ENCODE peak calls at places on chromosomes 7 and 10, in four cellular contexts. One of them, this sample, is unnamed. For H3K36me3, the result is how much of the 10 kb centered on the place peaks cover.

GRCh38 chr10:12945709-12946359 is 55.7 kb downstream of the CCDC3 start:
- DNase-seq in neuronal stem cell: no peak
- DNase-seq in astrocyte: no peak
- DNase-seq in GM23338: no peak
- DNase-seq in this sample: no peak

GRCh38 chr7:102874166-102874829 is 38.5 kb upstream of the LRRC17 start:
- DNase-seq in neuronal stem cell: no peak
- DNase-seq in GM23338: no peak
- DNase-seq in astrocyte: peak
- DNase-seq in this sample: no peak

GRCh38 chr10:34495938-34496337 is 319.2 kb downstream of the PARD3 start:
- DNase-seq in GM23338: no peak
- DNase-seq in neuronal stem cell: no peak
- DNase-seq in astrocyte: no peak
- DNase-seq in this sample: no peak

GRCh38 chr10:80131499-80131901 is 1.0 kb upstream of the PLAC9 start:
- DNase-seq in neuronal stem cell: no peak
- DNase-seq in astrocyte: no peak
- DNase-seq in GM23338: peak
- DNase-seq in this sample: no peak

GRCh38 chr10:11776080-11776479 is 33.9 kb downstream of the ECHDC3 start:
- DNase-seq in neuronal stem cell: no peak
- DNase-seq in GM23338: no peak
- DNase-seq in astrocyte: peak
- DNase-seq in this sample: no peak

GRCh38 chr7:1738956-1739355 is 68.9 kb downstream of the ELFN1 start:
- DNase-seq in neuronal stem cell: no peak
- DNase-seq in GM23338: no peak
- DNase-seq in astrocyte: no peak
- DNase-seq in this sample: no peak

GRCh38 chr10:43235070-43235900 is 31.6 kb downstream of the RASGEF1A start:
- DNase-seq in GM23338: no peak
- DNase-seq in neuronal stem cell: no peak
- DNase-seq in astrocyte: no peak
- DNase-seq in this sample: no peak

GRCh38 chr10:2866569-2866968 is 200.8 kb upstream of the PFKP start:
- DNase-seq in GM23338: no peak
- DNase-seq in neuronal stem cell: no peak
- DNase-seq in astrocyte: no peak
- DNase-seq in this sample: no peak

GRCh38 chr10:68989317-68989990 is 851 bp downstream of the KIFBP start:
- DNase-seq in GM23338: peak
- DNase-seq in astrocyte: peak
- DNase-seq in neuronal stem cell: no peak
- DNase-seq in this sample: no peak

GRCh38 chr7:155412416-155413253 is 45.3 kb upstream of the EN2 start:
- DNase-seq in neuronal stem cell: peak
- DNase-seq in astrocyte: no peak
- DNase-seq in GM23338: peak
- DNase-seq in this sample: no peak

GRCh38 chr10:15395912-15396311 is 24.8 kb upstream of the FAM171A1 start:
- DNase-seq in astrocyte: no peak
- DNase-seq in neuronal stem cell: no peak
- DNase-seq in GM23338: no peak
- DNase-seq in this sample: no peak

GRCh38 chr10:103427866-103428265 is 24.3 kb downstream of the CALHM2 start:
- DNase-seq in neuronal stem cell: no peak
- DNase-seq in GM23338: no peak
- DNase-seq in astrocyte: no peak
- DNase-seq in this sample: no peak
- H3K36me3 ChIP-seq in neuronal stem cell: half or more
- H3K36me3 ChIP-seq in GM23338: half or more
- H3K36me3 ChIP-seq in astrocyte: half or more
- H3K36me3 ChIP-seq in this sample: under half

DNA sequence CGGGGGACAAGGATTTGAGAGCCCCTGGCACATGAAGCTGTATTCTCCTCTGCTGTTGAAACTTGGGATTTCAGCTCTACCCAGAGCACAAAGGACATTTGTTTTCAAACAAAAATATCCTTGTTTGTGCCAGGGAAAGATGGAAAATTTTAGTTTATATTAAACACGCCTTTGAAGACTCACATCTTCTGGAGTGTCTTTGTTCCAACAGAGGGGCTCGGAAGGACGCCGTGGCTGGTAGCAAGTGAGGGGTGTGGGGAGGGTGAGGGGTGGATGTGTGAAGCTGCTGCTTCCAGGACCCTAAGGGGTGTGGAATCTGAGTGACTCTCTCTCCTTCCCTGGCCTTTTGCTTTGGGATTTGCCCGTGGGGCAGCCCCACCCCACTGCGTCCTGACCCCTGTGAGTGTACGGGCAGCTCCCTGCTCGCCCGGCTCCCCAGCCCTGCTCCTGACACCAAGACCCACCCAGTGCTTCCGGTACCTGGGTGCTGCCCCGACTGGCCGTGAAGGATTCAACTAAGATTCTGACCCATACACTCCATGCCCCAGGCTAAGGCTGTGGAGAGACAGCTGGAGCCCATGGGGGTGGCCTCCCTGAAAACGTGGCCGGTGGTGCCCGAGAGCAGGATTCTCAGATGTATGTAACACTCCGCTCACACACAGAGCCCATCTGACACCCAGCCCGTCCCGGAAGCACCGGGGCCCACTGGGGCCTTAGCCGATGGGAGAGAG is 59.6 kb downstream of the ZRANB1 start:
- DNase-seq in astrocyte: no peak
- DNase-seq in neuronal stem cell: no peak
- DNase-seq in GM23338: no peak
- DNase-seq in this sample: no peak
- H3K36me3 ChIP-seq in astrocyte: under half
- H3K36me3 ChIP-seq in neuronal stem cell: half or more
- H3K36me3 ChIP-seq in GM23338: under half
- H3K36me3 ChIP-seq in this sample: under half

DNA sequence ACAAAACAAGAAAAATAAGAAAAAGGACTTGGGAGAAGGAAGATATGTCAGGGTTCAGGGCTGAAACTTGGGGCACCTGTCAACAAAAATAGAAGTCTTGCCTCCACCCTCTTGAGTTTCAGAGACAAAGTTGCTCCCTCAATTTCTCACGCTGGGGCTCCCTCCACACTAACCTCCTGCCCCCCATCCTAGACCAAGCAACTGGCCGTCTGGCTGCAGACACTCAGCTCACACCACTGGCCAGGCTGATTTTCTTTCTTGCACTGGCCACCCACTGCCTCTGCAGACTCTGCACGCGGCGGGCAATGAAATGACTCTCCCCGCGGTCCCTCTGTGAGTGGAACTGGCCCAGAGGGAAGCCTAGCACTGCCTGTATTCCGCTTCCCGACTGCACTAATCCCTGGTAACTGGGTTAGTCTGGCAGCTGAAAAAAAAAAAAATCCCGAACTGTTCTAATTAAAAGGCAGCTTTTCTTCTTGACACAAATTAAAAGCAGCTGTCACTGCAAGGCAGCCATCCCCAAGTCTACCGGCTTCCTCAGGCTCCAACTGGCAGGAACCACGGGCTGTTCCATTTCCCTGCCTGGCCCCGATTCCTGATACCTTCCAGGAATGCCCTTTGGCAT is 83.5 kb downstream of the SPDYE5 start:
- DNase-seq in neuronal stem cell: no peak
- DNase-seq in astrocyte: no peak
- DNase-seq in GM23338: no peak
- DNase-seq in this sample: no peak
- H3K36me3 ChIP-seq in neuronal stem cell: half or more
- H3K36me3 ChIP-seq in astrocyte: under half
- H3K36me3 ChIP-seq in GM23338: under half
- H3K36me3 ChIP-seq in this sample: under half

GRCh38 chr7:151558575-151558974 is 38.9 kb upstream of the RHEB start:
- DNase-seq in neuronal stem cell: no peak
- DNase-seq in astrocyte: peak
- DNase-seq in GM23338: no peak
- DNase-seq in this sample: no peak

GRCh38 chr7:151565541-151565940 is 45.8 kb upstream of the RHEB start:
- DNase-seq in neuronal stem cell: no peak
- DNase-seq in GM23338: no peak
- DNase-seq in astrocyte: peak
- DNase-seq in this sample: no peak

GRCh38 chr7:151560243-151560642 is 40.5 kb upstream of the RHEB start:
- DNase-seq in astrocyte: no peak
- DNase-seq in neuronal stem cell: no peak
- DNase-seq in GM23338: no peak
- DNase-seq in this sample: no peak

GRCh38 chr7:151556592-151556991 is 36.9 kb upstream of the RHEB start:
- DNase-seq in neuronal stem cell: no peak
- DNase-seq in GM23338: no peak
- DNase-seq in astrocyte: no peak
- DNase-seq in this sample: no peak

GRCh38 chr7:151559557-151560183 is 40.0 kb upstream of the RHEB start:
- DNase-seq in neuronal stem cell: no peak
- DNase-seq in GM23338: no peak
- DNase-seq in astrocyte: no peak
- DNase-seq in this sample: no peak
- H3K36me3 ChIP-seq in neuronal stem cell: under half
- H3K36me3 ChIP-seq in GM23338: under half
- H3K36me3 ChIP-seq in astrocyte: under half
- H3K36me3 ChIP-seq in this sample: under half

DNA sequence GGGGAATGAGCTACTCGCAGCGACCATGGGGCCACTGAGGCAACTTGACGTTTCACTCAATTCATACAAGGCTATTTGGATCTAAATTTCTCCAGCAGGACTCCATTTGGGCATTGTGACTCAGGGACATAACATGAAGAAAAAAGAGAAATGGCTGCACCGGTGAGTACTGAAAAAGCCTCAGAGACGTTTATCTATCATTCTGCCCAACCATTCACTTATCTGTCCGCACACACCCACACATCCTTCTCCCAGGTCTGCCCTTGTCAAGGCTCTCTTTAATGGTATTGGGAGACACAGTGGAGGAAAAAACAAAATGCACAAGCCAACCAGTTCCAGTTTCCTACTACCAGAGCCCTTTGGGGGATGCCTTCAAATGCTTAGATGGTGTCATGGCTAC is 35.5 kb upstream of the TM9SF3 start:
- DNase-seq in GM23338: no peak
- DNase-seq in astrocyte: no peak
- DNase-seq in neuronal stem cell: no peak
- DNase-seq in this sample: no peak
- H3K36me3 ChIP-seq in GM23338: under half
- H3K36me3 ChIP-seq in astrocyte: under half
- H3K36me3 ChIP-seq in neuronal stem cell: under half
- H3K36me3 ChIP-seq in this sample: under half

GRCh38 chr7:65960351-65961074 is 21.5 kb downstream of the GUSB start:
- DNase-seq in astrocyte: no peak
- DNase-seq in GM23338: no peak
- DNase-seq in neuronal stem cell: no peak
- DNase-seq in this sample: no peak

GRCh38 chr7:65966167-65966566 is 15.8 kb downstream of the GUSB start:
- DNase-seq in neuronal stem cell: no peak
- DNase-seq in GM23338: no peak
- DNase-seq in astrocyte: no peak
- DNase-seq in this sample: no peak

GRCh38 chr7:65967361-65968155 is 14.5 kb downstream of the GUSB start:
- DNase-seq in neuronal stem cell: no peak
- DNase-seq in astrocyte: no peak
- DNase-seq in GM23338: no peak
- DNase-seq in this sample: no peak

DNA sequence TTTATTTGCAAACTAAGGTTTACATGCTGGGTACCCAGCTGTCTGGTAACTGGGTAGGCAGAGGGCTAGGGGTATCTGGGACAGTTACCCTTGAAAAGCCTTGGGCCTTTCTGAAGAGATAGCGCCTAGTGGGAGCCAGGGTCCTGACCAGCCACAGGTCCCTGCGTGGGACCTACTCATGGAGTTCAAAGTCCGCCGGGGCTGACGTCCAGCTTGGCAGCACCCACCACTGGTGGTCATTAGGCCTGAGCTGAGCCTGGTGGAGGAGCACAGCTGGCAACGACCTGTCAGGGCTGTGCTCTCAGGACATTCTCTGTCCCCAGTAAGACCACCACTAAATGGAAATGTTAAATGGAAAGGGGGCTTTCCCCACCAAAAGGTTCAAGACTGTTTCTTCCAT is 20.0 kb downstream of the GUSB start:
- DNase-seq in neuronal stem cell: no peak
- DNase-seq in astrocyte: no peak
- DNase-seq in GM23338: no peak
- DNase-seq in this sample: no peak
- H3K36me3 ChIP-seq in neuronal stem cell: half or more
- H3K36me3 ChIP-seq in astrocyte: under half
- H3K36me3 ChIP-seq in GM23338: under half
- H3K36me3 ChIP-seq in this sample: under half

GRCh38 chr10:97428572-97428981 is 2.6 kb downstream of the PGAM1 start:
- DNase-seq in GM23338: peak
- DNase-seq in astrocyte: no peak
- DNase-seq in neuronal stem cell: no peak
- DNase-seq in this sample: peak

GRCh38 chr10:97435211-97435610 is 9.2 kb downstream of the PGAM1 start:
- DNase-seq in astrocyte: no peak
- DNase-seq in neuronal stem cell: no peak
- DNase-seq in GM23338: no peak
- DNase-seq in this sample: no peak

GRCh38 chr10:97433430-97434001 is 7.5 kb downstream of the PGAM1 start:
- DNase-seq in neuronal stem cell: no peak
- DNase-seq in astrocyte: no peak
- DNase-seq in GM23338: no peak
- DNase-seq in this sample: no peak

GRCh38 chr10:97434557-97434956 is 8.6 kb downstream of the PGAM1 start:
- DNase-seq in GM23338: no peak
- DNase-seq in neuronal stem cell: no peak
- DNase-seq in astrocyte: no peak
- DNase-seq in this sample: no peak

DNA sequence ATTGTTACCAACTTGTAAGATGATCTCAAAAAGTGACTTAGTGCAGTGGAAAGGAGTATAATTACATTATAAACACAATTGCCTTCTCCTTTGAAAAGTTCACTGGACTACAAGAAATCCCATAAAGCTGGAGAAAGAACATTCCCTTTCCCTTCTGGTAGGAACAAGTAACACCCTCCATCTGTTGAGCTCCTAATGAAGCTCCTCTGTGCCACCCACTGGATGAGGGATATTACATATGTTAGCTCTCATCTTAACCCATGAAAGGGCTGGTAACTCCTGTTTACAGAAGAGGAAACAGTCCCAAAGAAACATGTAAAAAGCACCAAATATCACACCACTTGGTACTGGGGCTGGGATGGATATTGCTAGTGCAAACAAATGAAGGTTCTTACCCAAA is 8.1 kb downstream of the PGAM1 start:
- DNase-seq in GM23338: no peak
- DNase-seq in astrocyte: no peak
- DNase-seq in neuronal stem cell: no peak
- DNase-seq in this sample: no peak
- H3K36me3 ChIP-seq in GM23338: half or more
- H3K36me3 ChIP-seq in astrocyte: under half
- H3K36me3 ChIP-seq in neuronal stem cell: half or more
- H3K36me3 ChIP-seq in this sample: half or more

DNA sequence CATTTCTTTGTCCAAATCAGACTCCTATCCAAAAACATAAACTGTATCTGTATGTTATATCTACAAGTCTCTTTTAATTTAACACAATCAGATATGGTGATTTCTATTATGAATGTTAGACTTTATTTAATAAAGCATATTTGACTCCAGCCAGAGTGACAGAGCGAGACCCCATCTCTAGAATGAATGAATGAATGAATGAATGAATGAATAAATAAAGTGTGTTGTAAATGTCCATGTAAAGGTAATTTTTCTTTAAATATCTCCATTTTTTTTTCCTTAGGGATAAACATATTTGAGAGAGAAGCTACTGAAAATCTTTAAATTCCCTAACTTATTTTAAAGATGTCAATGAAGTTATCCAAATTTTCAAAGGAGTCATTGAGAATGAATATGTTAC is 18.1 kb upstream of the ALDH18A1 start:
- DNase-seq in GM23338: no peak
- DNase-seq in neuronal stem cell: no peak
- DNase-seq in astrocyte: no peak
- DNase-seq in this sample: no peak
- H3K36me3 ChIP-seq in GM23338: under half
- H3K36me3 ChIP-seq in neuronal stem cell: half or more
- H3K36me3 ChIP-seq in astrocyte: under half
- H3K36me3 ChIP-seq in this sample: under half